ENCODE peak calls at places on chromosomes 3 and 15, in eight cellular contexts. X is IMR-90, M is AG09309, T is epithelial cell of proximal tubule, C is lower lobe of right lung, A is heart left ventricle, Q is A549, D is adipocyte. G is an unnamed sample.
A peak's percentile ranks its signal among the peaks of the same experiment; 100 is the strongest.

GRCh38 chr3:4928277-4928789 is 50.9 kb upstream of the BHLHE40 start:
- DNase-seq in X (no peak), M (no peak), T (no peak), C (no peak), A (no peak), Q (no peak), D (no peak), G (no peak)

GRCh38 chr3:122247825-122248185 is 64.3 kb downstream of the CASR start:
- DNase-seq in X (peak; percentile 13), M (no peak), T (peak; percentile 46), C (no peak), A (no peak), Q (no peak), D (peak; percentile 13), G (no peak)

GRCh38 chr3:160667452-160667851 is 9.5 kb upstream of the ARL14 start:
- DNase-seq in X (peak; percentile 81), M (peak; percentile 44), T (peak; percentile 65), C (no peak), A (no peak), Q (peak; percentile 21), D (peak; percentile 12), G (no peak)

GRCh38 chr3:129176051-129176450 is 7.6 kb downstream of the CNBP start:
- DNase-seq in X (no peak), M (no peak), T (no peak), C (no peak), A (no peak), Q (no peak), D (no peak), G (no peak)

GRCh38 chr3:156353535-156353934 is 201.4 kb downstream of the SSR3 start:
- DNase-seq in X (no peak), M (no peak), T (no peak), C (no peak), A (no peak), Q (no peak), D (no peak), G (no peak)

GRCh38 chr3:30616347-30617027 is 10.1 kb downstream of the TGFBR2 start:
- DNase-seq in X (no peak), M (no peak), T (no peak), C (no peak), A (no peak), Q (no peak), D (no peak), G (no peak)

GRCh38 chr3:67788396-67788795 is 134.0 kb upstream of the SUCLG2 start:
- DNase-seq in X (no peak), M (no peak), T (no peak), C (no peak), A (no peak), Q (no peak), D (no peak), G (no peak)

GRCh38 chr3:64216706-64217105 is 8.6 kb downstream of the PRICKLE2 start:
- DNase-seq in X (peak; percentile 57), M (no peak), T (no peak), C (no peak), A (no peak), Q (no peak), D (no peak), G (no peak)

GRCh38 chr3:52454235-52454937 is 545 bp upstream of the TNNC1 start:
- DNase-seq in X (no peak), M (no peak), T (no peak), C (no peak), A (peak; percentile 64), Q (no peak), D (no peak), G (no peak)

GRCh38 chr3:197242784-197243432 is 55.5 kb downstream of the DLG1 start:
- DNase-seq in X (no peak), M (no peak), T (no peak), C (no peak), A (no peak), Q (no peak), D (no peak), G (no peak)

GRCh38 chr3:141782386-141782932 is 19.3 kb downstream of the GRK7 start:
- DNase-seq in X (no peak), M (no peak), T (no peak), C (no peak), A (no peak), Q (no peak), D (no peak), G (no peak)

GRCh38 chr15:60563539-60564404 is 84.8 kb upstream of the ICE2 start:
- DNase-seq in X (no peak), M (no peak), T (no peak), C (no peak), A (no peak), Q (no peak), D (no peak), G (no peak)

GRCh38 chr15:68196445-68197169 is 8.5 kb downstream of the CALML4 start:
- DNase-seq in X (no peak), M (no peak), T (no peak), C (no peak), A (no peak), Q (no peak), D (no peak), G (no peak)

GRCh38 chr15:94306700-94307650 is 75.6 kb downstream of the MCTP2 start:
- DNase-seq in X (peak; percentile 86), M (peak; percentile 78), T (peak; percentile 80), C (no peak), A (no peak), Q (no peak), D (no peak), G (no peak)

GRCh38 chr15:77409259-77410156 is 10.4 kb downstream of the PEAK1 start:
- DNase-seq in X (no peak), M (no peak), T (no peak), C (no peak), A (no peak), Q (no peak), D (no peak), G (no peak)

DNA sequence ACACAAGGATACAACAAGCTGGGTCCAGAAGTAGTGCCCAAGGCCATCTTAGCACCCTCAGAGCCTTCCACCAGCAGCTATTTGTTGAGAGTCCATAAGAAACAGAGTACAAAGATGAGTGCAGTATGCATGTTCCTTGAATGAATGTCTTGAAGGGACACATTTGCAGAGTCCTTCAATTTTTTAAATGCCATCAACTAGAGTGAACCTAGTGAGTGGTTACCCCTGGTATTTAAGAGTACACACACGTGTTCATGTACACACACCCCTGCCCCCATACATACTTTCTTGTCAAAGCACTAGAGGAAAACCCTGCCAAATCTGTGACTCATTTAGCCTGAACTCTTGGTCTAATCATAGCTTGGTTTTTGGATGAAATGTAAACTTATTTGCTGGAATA is 84.5 kb upstream of the GALNT15 start:
- DNase-seq in X (peak; percentile 99), M (peak; percentile 89), T (no peak), C (no peak), A (no peak), Q (peak; percentile 33), D (peak; percentile 94), G (peak; percentile 95)
- H3K4me3 ChIP-seq in X (no peak overlapping the region), M (no peak overlapping the region), T (no peak overlapping the region), C (no peak overlapping the region), A (no peak overlapping the region), Q (no peak overlapping the region), D (peak overlapping the region; percentile 49), G (no peak overlapping the region)

DNA sequence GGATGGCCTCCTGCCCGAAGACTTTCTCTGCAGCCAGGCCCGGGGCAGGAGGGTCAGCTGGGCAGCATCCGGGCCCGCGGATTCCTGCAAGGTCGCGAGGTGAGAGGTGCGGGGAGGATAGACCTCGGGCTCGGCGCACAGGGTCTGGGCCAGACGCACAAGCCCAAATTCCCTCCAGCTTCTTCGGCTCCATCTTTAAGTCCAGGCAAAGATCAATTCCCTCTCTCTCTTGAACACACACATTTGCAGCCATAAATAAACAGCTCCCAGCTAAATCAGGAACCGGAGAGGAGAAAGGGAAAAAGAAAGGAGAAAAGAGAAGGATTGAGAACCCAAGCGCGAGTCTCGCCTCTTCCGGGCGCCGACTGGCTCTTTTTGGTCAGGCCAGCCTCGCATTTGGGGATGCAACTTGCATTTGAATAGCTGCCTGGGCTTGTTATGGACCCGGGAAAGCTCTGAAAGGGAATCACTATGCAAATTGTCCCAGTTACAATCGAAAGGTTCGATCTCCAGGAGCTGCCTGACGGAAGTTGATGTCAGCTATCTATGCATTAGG is 14.5 kb upstream of the ONECUT1 start:
- DNase-seq in X (no peak), M (no peak), T (no peak), C (no peak), A (no peak), Q (no peak), D (peak; percentile 35), G (no peak)
- H3K4me3 ChIP-seq in X (peak overlapping the region; percentile 6), M (peak overlapping the region; percentile 6), T (peak overlapping the region; percentile 11), C (peak overlapping the region; percentile 38), A (peak overlapping the region; percentile 47), Q (no peak overlapping the region), D (peak overlapping the region; percentile 54), G (peak overlapping the region; percentile 20)

GRCh38 chr3:1943395-1944118 is 155.1 kb upstream of the CNTN4 start:
- DNase-seq in X (no peak), M (no peak), T (no peak), C (no peak), A (no peak), Q (no peak), D (no peak), G (no peak)
- H3K4me3 ChIP-seq in X (no peak overlapping the region), M (no peak overlapping the region), T (no peak overlapping the region), C (no peak overlapping the region), A (no peak overlapping the region), Q (no peak overlapping the region), D (no peak overlapping the region), G (no peak overlapping the region)

DNA sequence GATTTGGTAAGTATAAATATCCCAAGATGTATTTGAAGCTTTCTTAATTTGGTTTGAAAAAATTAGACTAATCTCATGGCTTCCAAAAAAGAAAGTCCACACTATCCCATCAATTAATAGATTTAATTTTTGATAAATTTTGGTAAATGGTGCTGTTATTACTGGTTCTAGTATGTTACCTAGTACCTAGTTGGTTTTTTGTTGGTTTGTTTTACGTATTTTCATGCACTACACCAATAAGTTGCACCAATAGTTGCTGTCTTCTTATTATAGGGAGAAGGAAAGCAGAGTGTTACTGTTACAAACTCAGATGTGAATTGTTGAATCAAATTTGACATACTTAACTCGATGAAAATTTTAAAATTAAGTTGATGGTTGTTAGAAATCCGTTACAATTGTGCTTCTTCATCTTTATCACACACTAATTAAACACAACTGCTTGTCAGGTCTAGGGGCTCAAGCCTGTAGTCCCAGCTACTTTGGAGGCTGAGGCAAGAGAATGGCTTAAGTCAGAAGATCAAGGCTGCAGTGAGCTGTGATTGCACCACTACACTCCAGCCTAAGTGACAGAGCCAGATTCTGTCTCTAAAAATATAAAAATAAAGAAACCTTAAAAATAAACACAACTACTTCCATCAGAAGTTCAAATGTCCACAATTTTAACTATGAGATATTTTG is 23.1 kb upstream of the MBNL1 start:
- DNase-seq in X (no peak), M (no peak), T (no peak), C (no peak), A (no peak), Q (no peak), D (no peak), G (no peak)
- H3K4me3 ChIP-seq in X (no peak overlapping the region), M (no peak overlapping the region), T (no peak overlapping the region), C (peak overlapping the region; percentile 30), A (peak overlapping the region; percentile 50), Q (no peak overlapping the region), D (no peak overlapping the region), G (no peak overlapping the region)